ENCODE peak calls at places on chromosome 20, in nine cellular contexts. B is HCEC 1CT; G is T-helper 1 cell; S is stimulated activated CD4-positive, alpha-beta T cell treated with anti-CD3 and anti-CD28 coated beads, Interleukin-1b, Interleukin-23, amount 100 ng/mL, for 24 hours; R is sciatic nerve; Y is hypothalamus; I is NB4; J is right atrium auricular region; X is H7. Q is an unnamed sample.

GRCh38 chr20:25100914-25101313 is 19.0 kb upstream of the VSX1 start:
- DNase-seq in B (no peak), G (no peak), S (no peak), R (no peak), Y (no peak), I (no peak), J (no peak), X (no peak), Q (no peak)

GRCh38 chr20:35463455-35464300 is 8.3 kb downstream of the CEP250 start:
- DNase-seq in B (peak; percentile 61), G (no peak), S (peak; percentile 30), R (no peak), Y (no peak), I (peak; percentile 80), J (peak; percentile 66), X (peak; percentile 80), Q (peak; percentile 84)

GRCh38 chr20:43271980-43272379 is 82.3 kb upstream of the PTPRT start:
- DNase-seq in B (no peak), G (no peak), S (no peak), R (no peak), Y (no peak), I (no peak), J (no peak), X (no peak), Q (no peak)

GRCh38 chr20:7703436-7703835 is 236.8 kb downstream of the HAO1 start:
- DNase-seq in B (no peak), G (no peak), S (no peak), R (no peak), Y (no peak), I (no peak), J (no peak), X (no peak), Q (no peak)

GRCh38 chr20:50339196-50339901 is 148.7 kb downstream of the CEBPB start:
- DNase-seq in B (peak; percentile 36), G (no peak), S (no peak), R (no peak), Y (no peak), I (no peak), J (no peak), X (no peak), Q (no peak)

GRCh38 chr20:1894951-1895673 is at the start of gene SIRPA:
- DNase-seq in B (peak; percentile 62), G (no peak), S (no peak), R (peak; percentile 84), Y (peak; percentile 60), I (peak; percentile 81), J (no peak), X (peak; percentile 92), Q (peak; percentile 61)

GRCh38 chr20:2109425-2110210 is 8.0 kb downstream of the STK35 start:
- DNase-seq in B (peak; percentile 38), G (no peak), S (no peak), R (no peak), Y (no peak), I (no peak), J (peak; percentile 77), X (no peak), Q (no peak)

GRCh38 chr20:59015812-59016711 is 3.2 kb upstream of the TUBB1 start:
- DNase-seq in B (no peak), G (no peak), S (no peak), R (no peak), Y (no peak), I (no peak), J (no peak), X (peak; percentile 26), Q (no peak)

GRCh38 chr20:19936801-19937583 is 80.2 kb upstream of the NAA20 start:
- DNase-seq in B (no peak), G (no peak), S (no peak), R (no peak), Y (no peak), I (peak; percentile 60), J (no peak), X (no peak), Q (no peak)

GRCh38 chr20:3935295-3935955 is 46.2 kb downstream of the PANK2 start:
- DNase-seq in B (no peak), G (no peak), S (no peak), R (no peak), Y (no peak), I (no peak), J (no peak), X (no peak), Q (no peak)

GRCh38 chr20:38171301-38172010 is 6.4 kb upstream of the TGM2 start:
- DNase-seq in B (no peak), G (no peak), S (no peak), R (no peak), Y (no peak), I (peak; percentile 23), J (no peak), X (no peak), Q (peak; percentile 42)

Q was measured in mesendoderm.